ENCODE peak calls at places on chromosomes 6 and 20, in six cellular contexts. P is H1, S is neuronal stem cell, H is H9, M is IMR-90, J is mesenchymal stem cell. G is an unnamed sample.

GRCh38 chr6:106560966-106561740 is 68.1 kb downstream of the RTN4IP1 start:
- DNase-seq in M (peak; percentile 71), P (no peak), H (no peak), S (no peak), J (peak; percentile 47), G (no peak)

GRCh38 chr6:169211881-169212280 is 41.8 kb downstream of the THBS2 start:
- DNase-seq in M (no peak), J (no peak), S (no peak), P (no peak), H (no peak), G (no peak)

GRCh38 chr6:4583026-4583425 is 193.2 kb upstream of the CDYL start:
- DNase-seq in P (no peak), J (no peak), H (no peak), S (no peak), M (no peak), G (no peak)

GRCh38 chr6:22071655-22072054 is 225.2 kb downstream of the PRL start:
- DNase-seq in M (peak; percentile 66), J (peak; percentile 68), P (no peak), S (peak; percentile 9), H (peak; percentile 39), G (peak; percentile 58)

GRCh38 chr6:153129873-153130514 is 1.1 kb downstream of the RGS17 start:
- DNase-seq in M (peak; percentile 12), P (no peak), S (peak; percentile 14), H (no peak), J (peak; percentile 56), G (peak; percentile 25)

GRCh38 chr6:106910999-106911949 is 63.3 kb downstream of the CD24 start:
- DNase-seq in P (no peak), S (no peak), M (no peak), H (no peak), J (no peak), G (peak; percentile 65)

GRCh38 chr6:47414517-47415167 is 62.9 kb upstream of the CD2AP start:
- DNase-seq in P (no peak), H (no peak), J (peak; percentile 92), M (peak; percentile 48), S (no peak), G (peak; percentile 34)

GRCh38 chr6:165883851-165884640 is 221.0 kb upstream of the PDE10A start:
- DNase-seq in S (no peak), H (no peak), M (peak; percentile 59), J (peak; percentile 73), P (no peak), G (peak; percentile 10)

GRCh38 chr6:50087231-50087954 is 37.7 kb upstream of the DEFB112 start:
- DNase-seq in J (peak; percentile 7), S (no peak), M (peak; percentile 78), P (no peak), H (no peak), G (peak; percentile 21)

GRCh38 chr20:50645253-50646068 is 45.9 kb downstream of the RIPOR3 start:
- DNase-seq in P (peak; percentile 77), S (no peak), J (peak; percentile 100), H (peak; percentile 99), M (peak; percentile 100), G (peak; percentile 99)

GRCh38 chr6:52596371-52597028 is 19.6 kb upstream of the TRAM2 start:
- DNase-seq in J (peak; percentile 70), H (no peak), P (no peak), M (peak; percentile 84), S (no peak), G (no peak)

GRCh38 chr6:140073456-140073855 is 699.0 kb upstream of the CITED2 start:
- DNase-seq in S (no peak), M (peak; percentile 80), H (no peak), J (peak; percentile 95), P (no peak), G (no peak)

GRCh38 chr20:56826306-56826970 is 197.3 kb downstream of the TFAP2C start:
- DNase-seq in P (no peak), J (no peak), S (no peak), H (no peak), M (peak; percentile 2), G (no peak)

GRCh38 chr20:34082232-34082887 is 29.7 kb downstream of the EIF2S2 start:
- DNase-seq in M (no peak), H (no peak), P (no peak), S (no peak), J (no peak), G (no peak)

GRCh38 chr20:63574829-63575720 is 1.0 kb upstream of the HELZ2 start:
- DNase-seq in J (peak; percentile 46), M (peak; percentile 24), S (no peak), P (no peak), H (no peak), G (no peak)

GRCh38 chr20:63576311-63576710 is 2.3 kb upstream of the HELZ2 start:
- DNase-seq in M (no peak), H (no peak), S (no peak), P (no peak), J (no peak), G (no peak)

GRCh38 chr20:63572788-63573738 is 976 bp downstream of the HELZ2 start:
- DNase-seq in H (peak; percentile 55), P (no peak), S (no peak), M (no peak), J (peak; percentile 38), G (peak; percentile 16)

GRCh38 chr20:63573739-63574131 is 304 bp downstream of the HELZ2 start:
- DNase-seq in J (peak; percentile 18), P (no peak), S (no peak), M (no peak), H (no peak), G (no peak)

GRCh38 chr20:63574156-63574828 is at the start of gene HELZ2:
- DNase-seq in J (peak; percentile 78), M (peak; percentile 44), S (peak; percentile 51), H (peak; percentile 80), P (peak; percentile 78), G (peak; percentile 67)
- H2BK5ac ChIP-seq in J (no peak within 1 kb of the TSS), M (peak within 1 kb of the TSS; percentile 71), S (peak within 1 kb of the TSS; percentile 24), H (no peak within 1 kb of the TSS), P (no peak within 1 kb of the TSS), G (peak within 1 kb of the TSS; percentile 59)

GRCh38 chr6:25017486-25017885 is 81.7 kb upstream of the RIPOR2 start:
- DNase-seq in H (no peak), P (no peak), M (no peak), J (no peak), S (no peak), G (peak; percentile 64)
- H2BK5ac ChIP-seq in H (no peak overlapping the region), P (no peak overlapping the region), M (no peak overlapping the region), J (no peak overlapping the region), S (no peak overlapping the region), G (no peak overlapping the region)

GRCh38 chr6:150894191-150894744 is 28.8 kb downstream of the MTHFD1L start:
- DNase-seq in M (no peak), H (no peak), S (no peak), J (no peak), P (no peak), G (no peak)

GRCh38 chr6:150886155-150886554 is 20.7 kb downstream of the MTHFD1L start:
- DNase-seq in S (no peak), J (no peak), H (no peak), M (no peak), P (no peak), G (no peak)

GRCh38 chr6:150887978-150888563 is 22.6 kb downstream of the MTHFD1L start:
- DNase-seq in S (no peak), M (no peak), P (no peak), J (no peak), H (no peak), G (no peak)

GRCh38 chr6:150891886-150892485 is 26.5 kb downstream of the MTHFD1L start:
- DNase-seq in S (peak; percentile 48), J (peak; percentile 76), P (peak; percentile 83), H (peak; percentile 68), M (peak; percentile 88), G (peak; percentile 74)

DNA sequence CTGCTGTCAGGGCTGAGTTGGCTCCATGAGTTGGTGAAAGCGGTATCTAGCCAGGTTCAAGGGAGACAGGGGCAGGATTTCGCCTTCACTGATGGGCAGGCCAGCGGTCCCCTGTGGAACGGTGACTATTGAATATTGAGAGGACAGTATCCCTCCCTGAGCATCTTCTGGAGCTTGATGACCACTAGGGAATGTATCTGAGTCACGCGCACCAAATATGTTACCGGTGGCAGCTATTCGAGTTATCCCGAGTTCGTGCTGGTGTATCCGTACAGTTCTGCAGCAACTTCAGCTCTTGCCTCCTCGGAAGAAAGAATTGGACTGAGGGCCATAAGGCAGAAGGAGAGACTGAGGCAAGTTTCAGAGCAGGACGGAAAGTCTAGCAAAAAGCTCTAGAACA is 24.8 kb downstream of the MTHFD1L start:
- DNase-seq in J (no peak), S (no peak), M (no peak), H (no peak), P (no peak), G (no peak)
- H2BK5ac ChIP-seq in J (no peak overlapping the region), S (no peak overlapping the region), M (peak overlapping the region; percentile 61), H (no peak overlapping the region), P (no peak overlapping the region), G (no peak overlapping the region)

GRCh38 chr20:39974966-39975501 is 714.0 kb downstream of the MAFB start:
- DNase-seq in P (no peak), H (no peak), J (no peak), M (no peak), S (no peak), G (peak; percentile 45)
- H2BK5ac ChIP-seq in P (no peak overlapping the region), H (no peak overlapping the region), J (no peak overlapping the region), M (no peak overlapping the region), S (peak overlapping the region; percentile 46), G (no peak overlapping the region)

GRCh38 chr6:6781172-6781876 is 192.8 kb downstream of the LY86 start:
- DNase-seq in M (peak; percentile 70), H (no peak), P (no peak), J (peak; percentile 92), S (no peak), G (peak; percentile 75)
- H2BK5ac ChIP-seq in M (no peak overlapping the region), H (no peak overlapping the region), P (no peak overlapping the region), J (no peak overlapping the region), S (no peak overlapping the region), G (no peak overlapping the region)

G was measured in mesendoderm.